ENCODE peak calls at places on chromosomes 2 and 18, in seven cellular contexts. A is SK-N-SH, C is GM23248, R is OCI-LY7, D is MM.1S, S is neural progenitor cell, X is HCT116. K is an unnamed sample.

GRCh38 chr2:237432484-237433092 is 18.6 kb upstream of the COL6A3 start:
- DNase-seq in C (peak), R (no peak), S (no peak), X (peak), A (peak), D (no peak), K (no peak)

GRCh38 chr2:148901142-148901541 is 26.1 kb downstream of the KIF5C start:
- DNase-seq in X (no peak), R (peak), C (no peak), A (no peak), S (peak), D (no peak), K (no peak)

GRCh38 chr2:95023222-95023597 is 2.3 kb upstream of the MAL start:
- DNase-seq in A (no peak), C (no peak), S (no peak), R (peak), X (peak), D (peak), K (no peak)

GRCh38 chr2:237361194-237361986 is 52.6 kb downstream of the COL6A3 start:
- DNase-seq in C (peak), D (no peak), X (no peak), S (no peak), R (no peak), A (no peak), K (no peak)

GRCh38 chr2:10028988-10029874 is 14.1 kb upstream of the KLF11 start:
- DNase-seq in X (no peak), D (no peak), R (no peak), A (no peak), S (peak), C (peak), K (peak)

GRCh38 chr2:37629529-37629928 is 41.9 kb downstream of the CDC42EP3 start:
- DNase-seq in A (no peak), D (no peak), S (no peak), R (no peak), C (peak), X (no peak), K (no peak)

GRCh38 chr18:79484661-79485621 is 89.2 kb downstream of the NFATC1 start:
- DNase-seq in X (no peak), A (no peak), S (peak), C (peak), R (no peak), D (no peak), K (peak)

GRCh38 chr2:214737188-214737587 is 72.3 kb downstream of the BARD1 start:
- DNase-seq in C (no peak), S (no peak), R (no peak), A (no peak), X (no peak), D (peak), K (no peak)

GRCh38 chr2:32231959-32232358 is 32.7 kb downstream of the NLRC4 start:
- DNase-seq in X (no peak), S (no peak), C (no peak), D (no peak), R (no peak), A (no peak), K (no peak)

GRCh38 chr2:200394045-200394444 is 87.6 kb downstream of the SPATS2L start:
- DNase-seq in A (no peak), X (no peak), S (no peak), D (no peak), C (no peak), R (no peak), K (no peak)

GRCh38 chr2:204030337-204030736 is 93.8 kb downstream of the ICOS start:
- DNase-seq in D (no peak), R (no peak), C (no peak), A (no peak), X (no peak), S (no peak), K (no peak)

GRCh38 chr2:241863021-241863954 is 4.6 kb upstream of the PDCD1 start:
- DNase-seq in D (no peak), S (no peak), X (no peak), C (peak), A (peak), R (no peak), K (no peak)

GRCh38 chr18:61713502-61713901 is 179.3 kb downstream of the RNF152 start:
- DNase-seq in A (no peak), S (no peak), X (no peak), D (no peak), C (no peak), R (no peak), K (no peak)

GRCh38 chr18:22817844-22818243 is 115.3 kb upstream of the RBBP8 start:
- DNase-seq in D (peak), C (no peak), S (no peak), R (no peak), A (no peak), X (no peak), K (no peak)

GRCh38 chr18:62198259-62198658 is 11.2 kb downstream of the RELCH start:
- DNase-seq in C (peak), A (no peak), X (no peak), D (no peak), S (no peak), R (no peak), K (no peak)

GRCh38 chr2:120109186-120110061 is 96.5 kb downstream of the EPB41L5 start:
- DNase-seq in D (peak), X (peak), R (peak), S (no peak), C (peak), A (peak), K (peak)
- TF ChIP-seq EZH2phosphoT487 in D (no peak), X (no peak), R (no peak), S (no peak), C (no peak), A (no peak), K (no peak)

DNA sequence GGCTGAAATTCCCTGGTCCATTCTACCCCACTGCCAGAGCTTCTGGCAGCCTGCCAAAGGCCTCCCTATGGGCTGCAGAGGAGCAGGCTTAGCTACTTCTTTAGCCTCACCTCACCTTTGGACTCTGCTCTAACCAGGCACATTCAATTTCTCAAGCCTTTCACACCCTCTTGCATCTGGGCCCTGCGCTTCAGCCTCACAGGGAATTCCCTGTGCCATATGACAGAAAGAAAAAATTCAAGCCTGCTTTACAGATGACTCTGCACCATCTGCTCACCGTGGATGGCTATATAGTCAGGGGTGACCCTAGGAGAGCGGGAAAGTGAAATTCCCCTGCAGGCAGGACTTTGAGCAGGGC is 62.5 kb downstream of the REEP1 start:
- DNase-seq in A (peak), S (no peak), C (no peak), X (no peak), R (no peak), D (no peak), K (peak)
- TF ChIP-seq EZH2phosphoT487 in A (no peak), S (no peak), C (no peak), X (no peak), R (no peak), D (no peak), K (no peak)

GRCh38 chr2:83686863-83687262 is 772.2 kb downstream of the SUCLG1 start:
- DNase-seq in S (no peak), R (no peak), X (no peak), C (peak), A (no peak), D (no peak), K (no peak)
- TF ChIP-seq EZH2phosphoT487 in S (no peak), R (no peak), X (no peak), C (no peak), A (no peak), D (no peak), K (no peak)

GRCh38 chr18:12908706-12909105 is 24.7 kb upstream of the PTPN2 start:
- DNase-seq in A (no peak), X (no peak), D (no peak), C (peak), R (no peak), S (no peak), K (no peak)

GRCh38 chr18:12906773-12907172 is 22.7 kb upstream of the PTPN2 start:
- DNase-seq in X (no peak), C (no peak), S (no peak), R (no peak), A (no peak), D (no peak), K (no peak)

GRCh38 chr18:12906119-12906518 is 22.1 kb upstream of the PTPN2 start:
- DNase-seq in X (no peak), D (no peak), A (no peak), C (no peak), R (no peak), S (no peak), K (no peak)

GRCh38 chr18:12907258-12907925 is 23.4 kb upstream of the PTPN2 start:
- DNase-seq in X (no peak), D (no peak), A (no peak), C (peak), R (no peak), S (peak), K (no peak)

DNA sequence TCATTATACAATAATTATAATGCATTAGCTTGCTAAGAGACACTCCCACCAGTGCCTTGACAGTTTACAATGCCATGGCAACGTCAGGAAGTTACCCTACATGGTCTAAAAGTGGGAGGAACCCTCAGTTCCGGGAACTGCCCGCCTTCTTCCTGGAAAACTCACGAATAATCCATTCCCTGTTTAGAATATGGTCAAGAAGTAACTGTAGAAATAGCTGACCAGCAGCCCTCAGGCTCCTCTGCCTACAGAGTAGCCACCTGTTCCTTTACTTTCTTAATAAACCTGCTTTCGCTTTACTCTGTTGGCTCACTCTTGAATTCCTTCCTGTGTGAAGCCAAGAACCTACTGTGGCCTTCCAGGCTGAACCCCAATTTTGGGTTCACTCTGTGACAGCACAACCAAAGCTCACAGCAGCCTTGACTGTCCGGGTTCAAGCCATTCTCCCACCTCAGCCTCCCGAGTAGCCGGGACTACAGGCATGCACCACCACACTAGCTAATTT is 20.0 kb upstream of the PTPN2 start:
- DNase-seq in X (no peak), S (no peak), A (no peak), C (no peak), D (no peak), R (no peak), K (no peak)
- TF ChIP-seq EZH2phosphoT487 in X (no peak), S (no peak), A (no peak), C (no peak), D (no peak), R (no peak), K (no peak)